ENCODE peak calls at places on chromosomes 16 and 17, in five cellular contexts. One of them, this sample, is unnamed.

GRCh38 chr17:45320931-45321461 is 4.2 kb upstream of the MAP3K14 start:
- DNase-seq in glutamatergic neuron: no peak
- DNase-seq in adrenal gland: no peak
- DNase-seq in GM06990: no peak
- DNase-seq in WERI-Rb-1: no peak
- DNase-seq in this sample: peak; percentile 98

GRCh38 chr16:65061935-65062334 is 59.9 kb downstream of the CDH11 start:
- DNase-seq in glutamatergic neuron: no peak
- DNase-seq in adrenal gland: no peak
- DNase-seq in GM06990: no peak
- DNase-seq in WERI-Rb-1: no peak
- DNase-seq in this sample: no peak

GRCh38 chr17:16287563-16288027 is 65.7 kb downstream of the CENPV start:
- DNase-seq in glutamatergic neuron: no peak
- DNase-seq in adrenal gland: peak; percentile 57
- DNase-seq in GM06990: peak; percentile 59
- DNase-seq in WERI-Rb-1: no peak
- DNase-seq in this sample: no peak

GRCh38 chr17:78127888-78128615 is 503 bp downstream of the TMC6 start:
- DNase-seq in glutamatergic neuron: no peak
- DNase-seq in adrenal gland: no peak
- DNase-seq in GM06990: peak; percentile 54
- DNase-seq in WERI-Rb-1: peak; percentile 68
- DNase-seq in this sample: no peak

GRCh38 chr16:70522216-70523000 is 946 bp downstream of the COG4 start:
- DNase-seq in glutamatergic neuron: no peak
- DNase-seq in adrenal gland: no peak
- DNase-seq in GM06990: peak; percentile 45
- DNase-seq in WERI-Rb-1: no peak
- DNase-seq in this sample: no peak

GRCh38 chr16:82585675-82586074 is 41.1 kb upstream of the CDH13 start:
- DNase-seq in glutamatergic neuron: no peak
- DNase-seq in adrenal gland: no peak
- DNase-seq in GM06990: no peak
- DNase-seq in WERI-Rb-1: no peak
- DNase-seq in this sample: no peak

GRCh38 chr17:3961564-3962047 is 2.6 kb downstream of the ATP2A3 start:
- DNase-seq in glutamatergic neuron: peak; percentile 46
- DNase-seq in adrenal gland: no peak
- DNase-seq in GM06990: peak; percentile 79
- DNase-seq in WERI-Rb-1: no peak
- DNase-seq in this sample: no peak

GRCh38 chr17:34763727-34764665 is 184.6 kb downstream of the TMEM132E start:
- DNase-seq in glutamatergic neuron: no peak
- DNase-seq in adrenal gland: no peak
- DNase-seq in GM06990: no peak
- DNase-seq in WERI-Rb-1: peak; percentile 46
- DNase-seq in this sample: no peak

GRCh38 chr17:37708008-37708615 is 36.7 kb downstream of the HNF1B start:
- DNase-seq in glutamatergic neuron: no peak
- DNase-seq in adrenal gland: no peak
- DNase-seq in GM06990: no peak
- DNase-seq in WERI-Rb-1: no peak
- DNase-seq in this sample: no peak

DNA sequence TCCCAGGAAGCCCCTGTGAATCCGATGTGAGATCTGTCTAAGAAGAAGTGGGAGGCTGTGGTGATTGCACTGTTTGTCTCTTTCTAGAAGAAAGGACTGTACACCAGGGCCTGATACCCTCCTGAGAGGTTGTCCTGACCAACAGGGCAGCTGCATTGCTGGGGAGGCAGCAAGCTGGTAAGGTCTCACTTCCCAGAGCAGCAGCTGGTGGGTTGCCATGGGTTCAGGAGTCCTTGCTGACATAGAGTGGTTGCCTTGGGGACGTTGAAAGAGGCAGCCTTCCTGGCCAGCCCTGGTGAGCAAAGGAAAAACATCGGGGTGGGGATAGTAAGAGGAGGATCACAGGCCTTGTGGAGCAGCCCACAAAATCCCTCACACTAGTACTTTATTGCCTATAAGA is 144.0 kb upstream of the RPL38 start:
- DNase-seq in glutamatergic neuron: no peak
- DNase-seq in adrenal gland: peak; percentile 73
- DNase-seq in GM06990: no peak
- DNase-seq in WERI-Rb-1: peak; percentile 60
- DNase-seq in this sample: no peak
- TF ChIP-seq CTCF in glutamatergic neuron: no peak
- TF ChIP-seq CTCF in adrenal gland: no peak
- TF ChIP-seq CTCF in GM06990: no peak
- TF ChIP-seq CTCF in WERI-Rb-1: no peak
- TF ChIP-seq CTCF in this sample: no peak

GRCh38 chr16:14669776-14670175 is 24.3 kb downstream of the PLA2G10 start:
- DNase-seq in glutamatergic neuron: no peak
- DNase-seq in adrenal gland: no peak
- DNase-seq in GM06990: no peak
- DNase-seq in WERI-Rb-1: no peak
- DNase-seq in this sample: no peak
- TF ChIP-seq CTCF in glutamatergic neuron: no peak
- TF ChIP-seq CTCF in adrenal gland: no peak
- TF ChIP-seq CTCF in GM06990: no peak
- TF ChIP-seq CTCF in WERI-Rb-1: no peak
- TF ChIP-seq CTCF in this sample: no peak

DNA sequence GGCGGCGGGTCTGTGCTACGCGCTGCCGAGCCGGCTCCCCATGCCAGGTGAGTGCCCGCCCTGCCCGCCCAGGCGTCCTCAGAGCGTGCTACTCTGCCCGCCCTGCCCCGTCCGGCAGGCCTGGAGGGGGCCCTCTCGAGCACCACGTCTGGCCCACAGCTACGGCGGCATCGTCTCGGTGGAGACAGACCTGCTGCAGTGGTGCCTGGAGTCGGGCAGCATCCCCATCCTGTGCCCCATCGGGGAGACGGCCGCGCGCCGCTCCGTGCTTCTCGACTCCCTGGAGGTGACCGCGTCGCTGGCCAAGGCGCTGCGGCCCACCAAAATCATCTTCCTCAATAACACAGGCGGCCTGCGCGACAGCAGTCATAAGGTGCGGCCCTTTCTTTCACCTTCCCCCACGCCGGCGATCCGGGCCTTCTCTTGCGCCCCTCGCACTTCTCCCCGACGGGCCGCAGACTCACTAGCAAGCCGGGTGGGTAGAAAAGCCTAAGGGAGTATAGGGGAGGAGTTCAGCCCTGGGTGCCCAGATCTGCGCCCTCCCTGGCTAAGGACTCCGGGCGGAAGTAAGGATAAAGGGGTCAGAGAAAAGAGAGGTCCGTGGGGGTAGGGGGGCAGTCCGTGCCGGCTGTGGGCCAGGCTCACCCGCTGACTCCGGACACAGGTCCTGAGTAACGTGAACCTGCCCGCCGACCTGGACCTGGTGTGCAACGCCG is 1.6 kb downstream of the NAGS start:
- DNase-seq in glutamatergic neuron: peak; percentile 60
- DNase-seq in adrenal gland: no peak
- DNase-seq in GM06990: peak; percentile 32
- DNase-seq in WERI-Rb-1: no peak
- DNase-seq in this sample: no peak
- TF ChIP-seq CTCF in glutamatergic neuron: no peak
- TF ChIP-seq CTCF in adrenal gland: no peak
- TF ChIP-seq CTCF in GM06990: peak; percentile 13
- TF ChIP-seq CTCF in WERI-Rb-1: no peak
- TF ChIP-seq CTCF in this sample: no peak

GRCh38 chr16:66095676-66096075 is 270.8 kb upstream of the CDH5 start:
- DNase-seq in glutamatergic neuron: no peak
- DNase-seq in adrenal gland: no peak
- DNase-seq in GM06990: no peak
- DNase-seq in WERI-Rb-1: no peak
- DNase-seq in this sample: no peak
- TF ChIP-seq CTCF in glutamatergic neuron: no peak
- TF ChIP-seq CTCF in adrenal gland: no peak
- TF ChIP-seq CTCF in GM06990: no peak
- TF ChIP-seq CTCF in WERI-Rb-1: no peak
- TF ChIP-seq CTCF in this sample: peak; percentile 43

GRCh38 chr17:66200685-66201092 is 8.8 kb upstream of the CEP112 start:
- DNase-seq in glutamatergic neuron: peak; percentile 36
- DNase-seq in adrenal gland: peak; percentile 69
- DNase-seq in GM06990: no peak
- DNase-seq in WERI-Rb-1: peak; percentile 74
- DNase-seq in this sample: peak; percentile 64
- TF ChIP-seq CTCF in glutamatergic neuron: no peak
- TF ChIP-seq CTCF in adrenal gland: peak; percentile 74
- TF ChIP-seq CTCF in GM06990: peak; percentile 54
- TF ChIP-seq CTCF in WERI-Rb-1: peak; percentile 80
- TF ChIP-seq CTCF in this sample: peak; percentile 78

GRCh38 chr16:86872126-86872525 is 293.8 kb downstream of the FOXL1 start:
- DNase-seq in glutamatergic neuron: no peak
- DNase-seq in adrenal gland: no peak
- DNase-seq in GM06990: no peak
- DNase-seq in WERI-Rb-1: no peak
- DNase-seq in this sample: no peak

GRCh38 chr16:86877108-86877507 is 298.8 kb downstream of the FOXL1 start:
- DNase-seq in glutamatergic neuron: no peak
- DNase-seq in adrenal gland: no peak
- DNase-seq in GM06990: no peak
- DNase-seq in WERI-Rb-1: no peak
- DNase-seq in this sample: no peak

GRCh38 chr16:86872833-86873232 is 294.5 kb downstream of the FOXL1 start:
- DNase-seq in glutamatergic neuron: no peak
- DNase-seq in adrenal gland: no peak
- DNase-seq in GM06990: no peak
- DNase-seq in WERI-Rb-1: no peak
- DNase-seq in this sample: no peak

GRCh38 chr16:86876499-86876898 is 298.1 kb downstream of the FOXL1 start:
- DNase-seq in glutamatergic neuron: no peak
- DNase-seq in adrenal gland: no peak
- DNase-seq in GM06990: no peak
- DNase-seq in WERI-Rb-1: no peak
- DNase-seq in this sample: no peak

DNA sequence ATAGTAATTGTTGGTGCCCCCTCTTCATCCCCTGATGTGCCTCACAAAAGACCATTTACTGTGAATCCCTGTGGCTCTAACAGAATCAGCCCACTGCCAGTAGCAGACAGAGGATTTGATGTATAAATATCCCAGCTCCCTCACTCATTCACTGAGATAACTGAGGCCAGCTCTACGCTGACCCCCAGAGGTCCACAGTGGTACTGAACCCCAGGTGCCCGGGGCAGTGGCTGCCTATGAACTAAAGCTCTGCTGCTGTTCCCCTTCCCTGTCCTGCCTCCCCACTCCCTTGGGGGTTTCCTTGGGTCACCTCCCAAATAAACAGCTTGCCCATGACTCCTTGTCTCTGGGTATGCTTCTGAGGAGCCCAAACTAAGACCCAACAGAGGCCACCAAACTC is 295.8 kb downstream of the FOXL1 start:
- DNase-seq in glutamatergic neuron: no peak
- DNase-seq in adrenal gland: no peak
- DNase-seq in GM06990: no peak
- DNase-seq in WERI-Rb-1: peak; percentile 41
- DNase-seq in this sample: no peak
- TF ChIP-seq CTCF in glutamatergic neuron: peak; percentile 42
- TF ChIP-seq CTCF in adrenal gland: peak; percentile 39
- TF ChIP-seq CTCF in GM06990: peak; percentile 74
- TF ChIP-seq CTCF in WERI-Rb-1: peak; percentile 66
- TF ChIP-seq CTCF in this sample: peak; percentile 73

GRCh38 chr17:10728331-10728730 is 1.5 kb downstream of the TMEM220 start:
- DNase-seq in glutamatergic neuron: no peak
- DNase-seq in adrenal gland: no peak
- DNase-seq in GM06990: no peak
- DNase-seq in WERI-Rb-1: no peak
- DNase-seq in this sample: no peak
- TF ChIP-seq CTCF in glutamatergic neuron: no peak
- TF ChIP-seq CTCF in adrenal gland: no peak
- TF ChIP-seq CTCF in GM06990: no peak
- TF ChIP-seq CTCF in WERI-Rb-1: no peak
- TF ChIP-seq CTCF in this sample: no peak

DNA sequence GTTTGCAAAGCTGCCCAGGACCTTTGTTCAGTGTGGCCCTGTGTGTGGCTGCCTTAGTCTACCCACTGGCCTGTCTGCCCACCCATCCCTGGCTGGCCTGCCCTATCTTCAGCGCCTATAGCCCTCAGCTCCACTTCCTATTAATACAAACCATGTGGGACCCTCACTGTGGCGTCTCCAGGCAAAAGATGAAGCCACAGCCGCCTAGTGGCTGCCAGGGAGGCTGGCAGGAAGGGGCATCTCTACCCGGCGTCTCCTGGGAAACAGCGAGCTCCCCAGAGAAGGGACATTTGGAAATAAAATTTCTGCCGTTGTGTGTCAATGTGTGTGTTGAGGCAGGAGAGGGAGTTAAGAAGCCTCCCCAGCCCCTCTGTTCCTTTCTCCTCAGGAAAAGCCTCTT is 31.5 kb downstream of the NEUROD2 start:
- DNase-seq in glutamatergic neuron: peak; percentile 51
- DNase-seq in adrenal gland: no peak
- DNase-seq in GM06990: no peak
- DNase-seq in WERI-Rb-1: no peak
- DNase-seq in this sample: no peak
- TF ChIP-seq CTCF in glutamatergic neuron: peak; percentile 62
- TF ChIP-seq CTCF in adrenal gland: peak; percentile 37
- TF ChIP-seq CTCF in GM06990: peak; percentile 59
- TF ChIP-seq CTCF in WERI-Rb-1: peak; percentile 78
- TF ChIP-seq CTCF in this sample: peak; percentile 74

DNA sequence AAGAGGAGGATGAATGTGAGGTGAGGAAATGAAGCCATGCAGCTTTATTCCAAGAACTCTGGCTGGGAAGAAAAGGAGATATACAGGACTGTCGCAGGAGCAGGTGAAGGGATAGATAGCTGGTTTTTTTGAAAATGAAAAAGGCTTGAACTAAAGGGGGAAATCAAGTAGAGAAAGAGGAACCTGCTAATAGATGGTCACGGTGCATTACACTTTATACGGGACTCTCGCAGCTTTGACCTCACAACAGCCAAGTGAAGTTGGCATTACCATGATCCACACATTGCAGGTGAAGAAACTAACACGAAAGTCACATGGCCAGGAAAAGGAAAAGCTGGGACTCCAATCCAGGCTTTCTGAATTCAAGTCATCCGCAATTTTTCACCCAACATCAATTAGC is 86.9 kb downstream of the HS3ST2 start:
- DNase-seq in glutamatergic neuron: no peak
- DNase-seq in adrenal gland: no peak
- DNase-seq in GM06990: no peak
- DNase-seq in WERI-Rb-1: no peak
- DNase-seq in this sample: no peak
- TF ChIP-seq CTCF in glutamatergic neuron: no peak
- TF ChIP-seq CTCF in adrenal gland: no peak
- TF ChIP-seq CTCF in GM06990: no peak
- TF ChIP-seq CTCF in WERI-Rb-1: no peak
- TF ChIP-seq CTCF in this sample: no peak

This sample was measured in HFF-Myc.